ENCODE peak calls at places on chromosomes 5 and 9, in six cellular contexts. P is kidney epithelial cell, U is stomach, G is lung, E is A549, V is GM12878. A is an unnamed sample.

GRCh38 chr5:59485104-59485503 is 408.4 kb downstream of the PDE4D start:
- DNase-seq in P (no peak), U (no peak), G (no peak), E (no peak), V (no peak), A (no peak)

GRCh38 chr5:115457985-115458384 is 86.6 kb downstream of the FEM1C start:
- DNase-seq in P (no peak), U (peak), G (no peak), E (no peak), V (no peak), A (no peak)

GRCh38 chr9:128903079-128903461 is 17.7 kb upstream of the PHYHD1 start:
- DNase-seq in P (no peak), U (no peak), G (no peak), E (no peak), V (no peak), A (no peak)

GRCh38 chr5:160991205-160991604 is 139.2 kb upstream of the ATP10B start:
- DNase-seq in P (no peak), U (no peak), G (no peak), E (no peak), V (no peak), A (no peak)

GRCh38 chr9:111438576-111439235 is 45.5 kb downstream of the ECPAS start:
- DNase-seq in P (no peak), U (no peak), G (no peak), E (no peak), V (no peak), A (peak)

GRCh38 chr9:119216891-119217290 is 152.3 kb downstream of the BRINP1 start:
- DNase-seq in P (no peak), U (no peak), G (no peak), E (no peak), V (no peak), A (no peak)

GRCh38 chr9:18067553-18068120 is 406.3 kb upstream of the ADAMTSL1 start:
- DNase-seq in P (no peak), U (no peak), G (no peak), E (no peak), V (no peak), A (no peak)

GRCh38 chr5:57653636-57654290 is 171.2 kb upstream of the ACTBL2 start:
- DNase-seq in P (no peak), U (no peak), G (no peak), E (no peak), V (no peak), A (no peak)

GRCh38 chr5:120684749-120685415 is 220.8 kb downstream of the PRR16 start:
- DNase-seq in P (no peak), U (no peak), G (no peak), E (no peak), V (no peak), A (no peak)

GRCh38 chr5:139232161-139232724 is 34.1 kb upstream of the SIL1 start:
- DNase-seq in P (no peak), U (no peak), G (no peak), E (no peak), V (peak), A (no peak)

GRCh38 chr5:31066655-31067328 is 126.7 kb upstream of the CDH6 start:
- DNase-seq in P (no peak), U (no peak), G (no peak), E (no peak), V (no peak), A (peak)

GRCh38 chr5:31059889-31060288 is 133.6 kb upstream of the CDH6 start:
- DNase-seq in P (no peak), U (no peak), G (no peak), E (no peak), V (no peak), A (no peak)

GRCh38 chr5:31064215-31064614 is 129.3 kb upstream of the CDH6 start:
- DNase-seq in P (no peak), U (no peak), G (no peak), E (no peak), V (no peak), A (no peak)

GRCh38 chr5:31068287-31068686 is 125.2 kb upstream of the CDH6 start:
- DNase-seq in P (no peak), U (no peak), G (no peak), E (no peak), V (no peak), A (no peak)

GRCh38 chr5:31062878-31063277 is 130.6 kb upstream of the CDH6 start:
- DNase-seq in P (no peak), U (no peak), G (no peak), E (no peak), V (no peak), A (no peak)
- H3K4me3 ChIP-seq in P (no peak), U (no peak), G (no peak), E (no peak), V (no peak), A (no peak)

GRCh38 chr9:114696814-114697544 is 15.0 kb upstream of the TEX48 start:
- DNase-seq in P (no peak), U (no peak), G (no peak), E (no peak), V (peak), A (no peak)
- TF ChIP-seq CTCF in P (no peak), U (no peak), G (no peak), E (no peak), V (no peak), A (no peak)

DNA sequence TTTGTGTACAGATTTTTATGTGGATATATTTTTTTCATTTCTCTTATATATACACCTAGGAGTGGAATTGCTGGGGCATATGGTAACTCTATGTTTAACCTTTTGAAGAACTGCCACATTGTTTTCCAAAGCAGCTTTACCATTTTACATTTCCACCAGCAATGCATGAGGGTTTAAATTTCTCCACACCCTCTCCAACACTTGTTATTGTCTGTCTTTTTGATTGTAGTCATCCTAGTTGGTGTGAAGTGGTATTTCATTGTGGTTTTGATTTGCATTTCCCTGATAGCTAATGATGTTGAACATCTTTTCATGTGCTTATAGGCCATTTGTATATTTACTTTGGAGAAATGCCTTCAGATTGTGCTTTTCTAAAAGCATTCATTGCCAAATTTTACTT is 39.1 kb downstream of the YTHDC2 start:
- DNase-seq in P (no peak), U (no peak), G (no peak), E (no peak), V (no peak), A (no peak)
- H3K4me3 ChIP-seq in P (no peak), U (no peak), G (no peak), E (no peak), V (no peak), A (no peak)

GRCh38 chr5:142770650-142771609 is 753 bp downstream of the ARHGAP26 start:
- DNase-seq in P (no peak), U (peak), G (peak), E (peak), V (no peak), A (no peak)

GRCh38 chr5:142772766-142773293 is 2.7 kb downstream of the ARHGAP26 start:
- DNase-seq in P (no peak), U (no peak), G (no peak), E (no peak), V (no peak), A (no peak)

GRCh38 chr5:142767925-142768324 is 2.3 kb upstream of the ARHGAP26 start:
- DNase-seq in P (no peak), U (no peak), G (no peak), E (no peak), V (no peak), A (no peak)

GRCh38 chr5:142769251-142769792 is 855 bp upstream of the ARHGAP26 start:
- DNase-seq in P (no peak), U (no peak), G (no peak), E (no peak), V (no peak), A (no peak)

GRCh38 chr5:142769793-142770649 is at the start of gene ARHGAP26:
- DNase-seq in P (peak), U (peak), G (peak), E (peak), V (peak), A (peak)
- TF ChIP-seq CTCF in P (peak), U (no peak), G (peak), E (no peak), V (peak), A (peak)

DNA sequence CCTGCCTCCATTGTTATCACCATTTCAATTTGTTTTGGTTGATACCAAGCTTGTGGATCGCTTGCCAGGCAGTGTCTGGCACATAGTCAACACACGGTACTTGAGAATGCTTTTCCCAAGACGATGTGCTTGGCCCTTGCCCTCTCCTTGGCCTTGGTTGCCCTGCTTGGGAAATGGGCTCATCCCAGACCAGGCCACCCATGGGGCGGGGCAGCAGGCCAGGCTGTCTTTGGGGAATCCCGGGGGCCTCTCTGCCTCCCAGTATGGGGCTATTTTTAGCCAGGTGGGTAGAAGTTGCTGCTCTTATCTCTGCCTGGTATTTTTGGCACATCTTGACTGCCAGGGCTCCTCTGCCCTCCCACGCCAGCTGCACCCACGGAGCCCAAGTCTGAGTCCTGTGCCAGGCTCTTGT is 49.9 kb downstream of the LMX1B start:
- DNase-seq in P (no peak), U (peak), G (no peak), E (no peak), V (no peak), A (no peak)
- H3K4me3 ChIP-seq in P (no peak), U (no peak), G (no peak), E (no peak), V (no peak), A (no peak)